ENCODE peak calls at places on chromosomes 6 and 20, in four cellular contexts. H, S, M and O are unnamed samples.

GRCh38 chr20:10236540-10237533 is 18.2 kb downstream of the SNAP25 start:
- DNase-seq in S (no peak), M (no peak), H (no peak), O (no peak)

GRCh38 chr6:116974526-116974925 is 97.5 kb downstream of the RFX6 start:
- DNase-seq in M (no peak), S (no peak), H (no peak), O (no peak)

GRCh38 chr6:53494076-53494475 is 50.8 kb downstream of the GCLC start:
- DNase-seq in M (no peak), H (no peak), S (no peak), O (no peak)

GRCh38 chr6:14246876-14247275 is 129.3 kb downstream of the CD83 start:
- DNase-seq in M (no peak), H (no peak), S (no peak), O (no peak)

GRCh38 chr20:56835829-56836228 is 206.7 kb downstream of the TFAP2C start:
- DNase-seq in S (no peak), H (no peak), M (no peak), O (no peak)

GRCh38 chr6:119895626-119896025 is 546.1 kb upstream of the MAN1A1 start:
- DNase-seq in S (no peak), H (no peak), M (no peak), O (no peak)

GRCh38 chr6:139982652-139983051 is 608.2 kb upstream of the CITED2 start:
- DNase-seq in H (no peak), S (no peak), M (no peak), O (no peak)

GRCh38 chr6:1043458-1043836 is 268.5 kb upstream of the FOXQ1 start:
- DNase-seq in M (no peak), S (no peak), H (no peak), O (no peak)

GRCh38 chr20:31968299-31969126 is 562 bp downstream of the XKR7 start:
- DNase-seq in S (no peak), M (peak), H (peak), O (peak)